ENCODE peak calls at places on chromosomes 12 and 14, in six cellular contexts. One of them, this sample, is unnamed.

GRCh38 chr12:1013618-1014489 is 22.8 kb downstream of the ERC1 start:
- DNase-seq in CD8-positive, alpha-beta T cell: no peak
- DNase-seq in stromal cell of bone marrow: peak
- DNase-seq in activated CD8-positive, alpha-beta memory T cell treated with anti-CD3 and anti-CD28 coated beads for 48 hours: no peak
- DNase-seq in left ventricle myocardium inferior: no peak
- DNase-seq in C1 segment of cervical spinal cord: no peak
- DNase-seq in this sample: no peak

GRCh38 chr12:991350-992278 is 591 bp downstream of the ERC1 start:
- DNase-seq in left ventricle myocardium inferior: no peak
- DNase-seq in activated CD8-positive, alpha-beta memory T cell treated with anti-CD3 and anti-CD28 coated beads for 48 hours: no peak
- DNase-seq in CD8-positive, alpha-beta T cell: no peak
- DNase-seq in C1 segment of cervical spinal cord: peak
- DNase-seq in stromal cell of bone marrow: no peak
- DNase-seq in this sample: peak

GRCh38 chr12:1843641-1844005 is 23.3 kb downstream of the LRTM2 start:
- DNase-seq in stromal cell of bone marrow: no peak
- DNase-seq in activated CD8-positive, alpha-beta memory T cell treated with anti-CD3 and anti-CD28 coated beads for 48 hours: no peak
- DNase-seq in C1 segment of cervical spinal cord: no peak
- DNase-seq in left ventricle myocardium inferior: no peak
- DNase-seq in CD8-positive, alpha-beta T cell: no peak
- DNase-seq in this sample: peak

GRCh38 chr12:1643056-1643455 is 14.0 kb downstream of the WNT5B start:
- DNase-seq in left ventricle myocardium inferior: no peak
- DNase-seq in activated CD8-positive, alpha-beta memory T cell treated with anti-CD3 and anti-CD28 coated beads for 48 hours: no peak
- DNase-seq in stromal cell of bone marrow: no peak
- DNase-seq in C1 segment of cervical spinal cord: no peak
- DNase-seq in CD8-positive, alpha-beta T cell: no peak
- DNase-seq in this sample: no peak

GRCh38 chr14:28142400-28143015 is 624.1 kb upstream of the FOXG1 start:
- DNase-seq in left ventricle myocardium inferior: no peak
- DNase-seq in CD8-positive, alpha-beta T cell: no peak
- DNase-seq in stromal cell of bone marrow: no peak
- DNase-seq in C1 segment of cervical spinal cord: peak
- DNase-seq in activated CD8-positive, alpha-beta memory T cell treated with anti-CD3 and anti-CD28 coated beads for 48 hours: no peak
- DNase-seq in this sample: no peak

GRCh38 chr12:62717636-62718035 is 217.3 kb downstream of the PPM1H start:
- DNase-seq in C1 segment of cervical spinal cord: no peak
- DNase-seq in CD8-positive, alpha-beta T cell: no peak
- DNase-seq in stromal cell of bone marrow: no peak
- DNase-seq in left ventricle myocardium inferior: no peak
- DNase-seq in activated CD8-positive, alpha-beta memory T cell treated with anti-CD3 and anti-CD28 coated beads for 48 hours: no peak
- DNase-seq in this sample: no peak

GRCh38 chr14:23776296-23776695 is 140.1 kb downstream of the DHRS2 start:
- DNase-seq in C1 segment of cervical spinal cord: no peak
- DNase-seq in stromal cell of bone marrow: no peak
- DNase-seq in activated CD8-positive, alpha-beta memory T cell treated with anti-CD3 and anti-CD28 coated beads for 48 hours: no peak
- DNase-seq in left ventricle myocardium inferior: no peak
- DNase-seq in CD8-positive, alpha-beta T cell: no peak
- DNase-seq in this sample: no peak

GRCh38 chr14:50780393-50780792 is 50.6 kb downstream of the NIN start:
- DNase-seq in CD8-positive, alpha-beta T cell: no peak
- DNase-seq in activated CD8-positive, alpha-beta memory T cell treated with anti-CD3 and anti-CD28 coated beads for 48 hours: no peak
- DNase-seq in stromal cell of bone marrow: no peak
- DNase-seq in left ventricle myocardium inferior: no peak
- DNase-seq in C1 segment of cervical spinal cord: no peak
- DNase-seq in this sample: no peak

GRCh38 chr14:79278798-79279644 is 932.3 kb downstream of the DIO2 start:
- DNase-seq in C1 segment of cervical spinal cord: no peak
- DNase-seq in activated CD8-positive, alpha-beta memory T cell treated with anti-CD3 and anti-CD28 coated beads for 48 hours: no peak
- DNase-seq in left ventricle myocardium inferior: peak
- DNase-seq in stromal cell of bone marrow: peak
- DNase-seq in CD8-positive, alpha-beta T cell: no peak
- DNase-seq in this sample: peak